ENCODE peak calls at places on chromosomes 1 and 21, in ten cellular contexts. O is lower lobe of right lung, U is IMR-90, F is heart right ventricle, I is upper lobe of right lung, S is suprapubic skin, T is body of pancreas, Q is psoas muscle, L is A549, M is mesenchymal stem cell. K is an unnamed sample.
A peak's percentile ranks its signal among the peaks of the same experiment; 100 is the strongest.

GRCh38 chr1:121558514-121558913 is 373.7 kb downstream of the SRGAP2C start:
- DNase-seq in Q (no peak), F (peak; percentile 4), O (no peak), M (peak; percentile 86), U (peak; percentile 90), L (peak; percentile 29), I (no peak), T (no peak), S (no peak), K (no peak)

GRCh38 chr1:32754282-32755097 is 51.9 kb upstream of the SYNC start:
- DNase-seq in L (no peak), I (peak; percentile 79), U (peak; percentile 42), O (peak; percentile 63), M (peak; percentile 46), T (peak; percentile 81), S (no peak), F (no peak), Q (no peak), K (no peak)

GRCh38 chr21:39685236-39685635 is 59.7 kb upstream of the IGSF5 start:
- DNase-seq in M (no peak), L (no peak), T (no peak), U (no peak), I (no peak), O (no peak), F (no peak), S (no peak), Q (no peak), K (no peak)

GRCh38 chr21:44700101-44701022 is 3.4 kb downstream of the KRTAP10-12 start:
- DNase-seq in M (no peak), U (no peak), F (no peak), T (no peak), S (no peak), L (no peak), Q (no peak), I (no peak), O (no peak), K (no peak)

GRCh38 chr1:200409203-200409760 is 554 bp downstream of the ZNF281 start:
- DNase-seq in I (peak; percentile 76), O (peak; percentile 65), Q (peak; percentile 48), S (no peak), L (no peak), M (peak; percentile 57), U (peak; percentile 33), F (peak; percentile 39), T (peak; percentile 55), K (peak; percentile 56)

GRCh38 chr1:94641990-94642389 is 100.4 kb upstream of the F3 start:
- DNase-seq in F (no peak), Q (no peak), U (no peak), O (no peak), S (no peak), I (no peak), T (no peak), M (no peak), L (no peak), K (no peak)

GRCh38 chr1:65939187-65939586 is 146.5 kb downstream of the PDE4B start:
- DNase-seq in I (no peak), O (no peak), U (no peak), Q (no peak), F (no peak), L (no peak), T (no peak), M (no peak), S (no peak), K (no peak)

GRCh38 chr1:173867141-173867752 is 542 bp downstream of the GAS5 start:
- DNase-seq in O (no peak), T (no peak), U (no peak), Q (no peak), S (no peak), F (peak; percentile 7), I (no peak), L (no peak), M (no peak), K (no peak)

GRCh38 chr1:185279571-185279970 is 37.5 kb downstream of the IVNS1ABP start:
- DNase-seq in I (no peak), Q (no peak), F (no peak), U (peak; percentile 66), M (no peak), S (no peak), L (no peak), O (no peak), T (no peak), K (no peak)

GRCh38 chr1:30028939-30029338 is 694.4 kb downstream of the MATN1 start:
- DNase-seq in I (no peak), O (no peak), M (no peak), U (no peak), T (no peak), F (no peak), Q (no peak), S (peak; percentile 3), L (no peak), K (no peak)

GRCh38 chr1:163231385-163231784 is 28.7 kb upstream of the RGS5 start:
- DNase-seq in S (no peak), F (no peak), T (no peak), L (no peak), M (peak; percentile 66), I (no peak), U (peak; percentile 75), O (no peak), Q (no peak), K (no peak)

GRCh38 chr1:180194546-180195207 is 35.4 kb upstream of the LHX4 start:
- DNase-seq in S (no peak), L (no peak), Q (no peak), F (no peak), T (no peak), I (no peak), M (no peak), U (no peak), O (no peak), K (no peak)

GRCh38 chr1:59452559-59452958 is 155.7 kb downstream of the FGGY start:
- DNase-seq in T (no peak), U (no peak), S (no peak), M (no peak), L (no peak), O (peak; percentile 71), I (peak; percentile 76), F (no peak), Q (no peak), K (no peak)

GRCh38 chr1:18511469-18511997 is 30.8 kb downstream of the KLHDC7A start:
- DNase-seq in M (no peak), I (no peak), S (no peak), F (no peak), U (no peak), O (no peak), L (no peak), Q (no peak), T (no peak), K (no peak)

GRCh38 chr1:41758904-41759548 is 159.7 kb downstream of the HIVEP3 start:
- DNase-seq in Q (no peak), S (no peak), U (peak; percentile 93), M (peak; percentile 75), O (no peak), I (no peak), T (no peak), F (no peak), L (no peak), K (no peak)

GRCh38 chr1:150192012-150192411 is 42.3 kb downstream of the PLEKHO1 start:
- DNase-seq in I (no peak), F (no peak), M (peak; percentile 32), U (peak; percentile 81), L (peak; percentile 59), Q (no peak), O (no peak), T (no peak), S (no peak), K (no peak)

GRCh38 chr1:19646366-19646765 is 2.3 kb downstream of the NBL1 start:
- DNase-seq in L (peak; percentile 31), M (no peak), T (no peak), F (no peak), S (no peak), O (no peak), I (no peak), Q (no peak), U (no peak), K (no peak)

DNA sequence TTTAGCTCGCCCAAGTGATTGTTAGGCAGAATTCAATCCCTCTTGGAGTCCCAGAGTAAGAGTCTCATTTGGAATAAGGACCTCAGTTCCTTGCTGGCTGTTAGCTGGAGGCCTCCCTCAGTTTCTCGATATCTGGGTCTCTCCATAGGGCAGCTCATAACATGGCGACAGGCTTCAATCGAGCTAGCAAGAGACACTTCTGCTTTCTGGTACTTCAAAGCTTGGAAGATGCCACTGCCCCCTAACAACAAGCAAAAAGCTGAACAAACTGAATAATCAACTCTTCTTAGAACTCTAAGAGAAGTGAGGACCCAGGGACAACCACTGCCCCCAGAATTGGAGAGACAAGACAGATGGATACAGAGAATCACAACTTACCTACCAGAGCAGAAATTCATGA is 86.2 kb downstream of the TEX35 start:
- DNase-seq in F (no peak), L (no peak), O (no peak), T (no peak), U (no peak), Q (no peak), I (no peak), M (no peak), S (no peak), K (no peak)
- H3K4me3 ChIP-seq in F (no peak overlapping the region), L (no peak overlapping the region), O (no peak overlapping the region), T (no peak overlapping the region), U (no peak overlapping the region), Q (no peak overlapping the region), I (no peak overlapping the region), M (no peak overlapping the region), S (no peak overlapping the region), K (no peak overlapping the region)

GRCh38 chr1:160636547-160636946 is 10.3 kb downstream of the SLAMF1 start:
- DNase-seq in I (no peak), L (no peak), S (no peak), F (no peak), O (no peak), T (no peak), M (no peak), Q (no peak), U (no peak), K (no peak)
- H3K27ac ChIP-seq in I (no peak overlapping the region), L (no peak overlapping the region), S (no peak overlapping the region), F (no peak overlapping the region), O (no peak overlapping the region), T (no peak overlapping the region), M (no peak overlapping the region), Q (no peak overlapping the region), U (no peak overlapping the region), K (no peak overlapping the region)

GRCh38 chr21:29080454-29080930 is 7.0 kb upstream of the CCT8 start:
- DNase-seq in U (peak; percentile 37), I (no peak), O (no peak), S (no peak), L (no peak), F (no peak), M (no peak), T (peak; percentile 44), Q (no peak), K (no peak)
- H3K4me3 ChIP-seq in U (no peak overlapping the region), I (no peak overlapping the region), O (no peak overlapping the region), S (no peak overlapping the region), L (no peak overlapping the region), F (no peak overlapping the region), M (no peak overlapping the region), T (no peak overlapping the region), Q (no peak overlapping the region), K (no peak overlapping the region)

DNA sequence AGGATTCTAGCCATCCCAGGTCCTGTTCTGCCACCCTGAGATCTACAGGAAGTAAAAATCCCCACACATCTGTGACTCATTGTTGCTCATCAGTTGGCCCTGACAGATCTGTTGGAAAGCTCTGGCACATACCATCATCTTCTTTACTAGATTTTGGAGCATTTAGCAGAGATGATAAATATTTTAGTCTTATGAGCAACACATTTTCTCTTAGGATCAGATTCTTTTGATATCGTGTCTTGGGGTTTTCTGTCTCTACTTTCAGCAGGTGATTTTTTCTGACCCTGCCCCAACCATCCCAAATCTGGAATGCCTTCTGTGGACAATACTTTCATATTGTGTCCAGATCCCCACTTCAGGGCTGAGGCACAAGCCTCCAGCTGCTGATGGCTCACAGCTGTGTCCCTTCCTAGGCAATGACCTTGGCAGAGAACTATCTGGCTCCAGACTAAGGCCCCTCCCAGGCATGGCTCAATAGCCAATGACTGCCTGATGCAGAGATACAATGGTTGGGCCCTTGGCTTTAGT is 102.8 kb downstream of the GDAP2 start:
- DNase-seq in L (peak; percentile 54), I (no peak), Q (peak; percentile 44), S (peak; percentile 81), U (peak; percentile 96), M (peak; percentile 85), O (no peak), T (peak; percentile 64), F (no peak), K (no peak)
- H3K27ac ChIP-seq in L (peak overlapping the region; percentile 46), I (no peak overlapping the region), Q (no peak overlapping the region), S (peak overlapping the region; percentile 77), U (peak overlapping the region; percentile 93), M (peak overlapping the region; percentile 49), O (peak overlapping the region; percentile 65), T (peak overlapping the region; percentile 17), F (no peak overlapping the region), K (no peak overlapping the region)